ENCODE peak calls at places on chromosomes 16 and 17, in ten cellular contexts. V is activated naive CD8-positive, alpha-beta T cell treated with anti-CD3 and anti-CD28 coated beads, Interleukin-2, amount 50 U/mL, for 24 hours; X is BE2C; A is MG63; P is activated CD4-positive, CD25-positive, alpha-beta regulatory T cell; N is activated CD8-positive, alpha-beta memory T cell treated with anti-CD3 and anti-CD28 coated beads for 1 hour; D is SW480; W is NB4; S is RPMI7951; L is stimulated activated CD8-positive, alpha-beta memory T cell treated with anti-CD3 and anti-CD28 coated beads, Interleukin-4, amount 100 ng/mL, for 48 hours. Y is an unnamed sample.
A peak's percentile ranks its signal among the peaks of the same experiment; 100 is the strongest.

GRCh38 chr16:28136751-28137434 is 73.4 kb upstream of the GSG1L start:
- DNase-seq in V (no peak), X (no peak), A (no peak), P (no peak), N (peak; percentile 11), D (no peak), W (no peak), S (no peak), L (no peak), Y (no peak)

GRCh38 chr16:11386791-11387546 is 41.7 kb downstream of the RMI2 start:
- DNase-seq in V (no peak), X (peak; percentile 71), A (peak; percentile 32), P (no peak), N (no peak), D (no peak), W (no peak), S (peak; percentile 21), L (no peak), Y (no peak)

GRCh38 chr17:1906622-1907021 is 76.8 kb downstream of the RPA1 start:
- DNase-seq in V (no peak), X (no peak), A (no peak), P (no peak), N (no peak), D (no peak), W (no peak), S (peak; percentile 8), L (no peak), Y (no peak)

GRCh38 chr17:61475726-61476125 is 23.5 kb downstream of the TBX4 start:
- DNase-seq in V (no peak), X (no peak), A (peak; percentile 23), P (no peak), N (no peak), D (no peak), W (no peak), S (no peak), L (no peak), Y (peak; percentile 85)

GRCh38 chr16:68298907-68299515 is 11.7 kb downstream of the SLC7A6OS start:
- DNase-seq in V (no peak), X (no peak), A (peak; percentile 76), P (no peak), N (no peak), D (no peak), W (no peak), S (peak; percentile 44), L (no peak), Y (peak; percentile 91)

GRCh38 chr16:11585460-11586374 is 1.0 kb downstream of the LITAF start:
- DNase-seq in V (no peak), X (no peak), A (peak; percentile 25), P (peak; percentile 9), N (no peak), D (no peak), W (peak; percentile 54), S (no peak), L (peak; percentile 53), Y (no peak)

GRCh38 chr17:44310612-44311376 is 2.4 kb downstream of the RUNDC3A start:
- DNase-seq in V (no peak), X (peak; percentile 61), A (no peak), P (no peak), N (no peak), D (no peak), W (no peak), S (no peak), L (no peak), Y (no peak)

GRCh38 chr16:3170440-3171180 is 17.4 kb upstream of the OR1F1 start:
- DNase-seq in V (peak; percentile 46), X (no peak), A (no peak), P (no peak), N (no peak), D (no peak), W (peak; percentile 24), S (no peak), L (peak; percentile 55), Y (no peak)

GRCh38 chr17:57861000-57861736 is 11.3 kb upstream of the MRPS23 start:
- DNase-seq in V (no peak), X (no peak), A (peak; percentile 71), P (no peak), N (no peak), D (peak; percentile 91), W (peak; percentile 90), S (peak; percentile 79), L (no peak), Y (no peak)

GRCh38 chr17:42937712-42938596 is 26.3 kb downstream of the AARSD1 start:
- DNase-seq in V (peak; percentile 16), X (peak; percentile 59), A (peak; percentile 35), P (no peak), N (no peak), D (peak; percentile 78), W (peak; percentile 59), S (peak; percentile 56), L (peak; percentile 30), Y (peak; percentile 39)

GRCh38 chr16:29784901-29785500 is 5.5 kb upstream of the KIF22 start:
- DNase-seq in V (peak; percentile 86), X (no peak), A (peak; percentile 74), P (peak; percentile 55), N (peak; percentile 50), D (no peak), W (no peak), S (peak; percentile 65), L (peak; percentile 86), Y (no peak)

GRCh38 chr16:71288570-71288889 is 672 bp downstream of the CMTR2 start:
- DNase-seq in V (no peak), X (no peak), A (no peak), P (no peak), N (no peak), D (peak; percentile 32), W (no peak), S (peak; percentile 11), L (no peak), Y (peak; percentile 51)

GRCh38 chr17:42002792-42003301 is 14.4 kb downstream of the DNAJC7 start:
- DNase-seq in V (no peak), X (no peak), A (no peak), P (no peak), N (no peak), D (peak; percentile 22), W (no peak), S (peak; percentile 29), L (no peak), Y (no peak)

GRCh38 chr16:68421076-68421475 is 27.2 kb downstream of the SMPD3 start:
- DNase-seq in V (no peak), X (no peak), A (no peak), P (no peak), N (no peak), D (no peak), W (no peak), S (no peak), L (no peak), Y (no peak)

GRCh38 chr16:56689171-56689570 is 6.9 kb downstream of the MT1X start:
- DNase-seq in V (no peak), X (no peak), A (peak; percentile 35), P (no peak), N (no peak), D (no peak), W (no peak), S (no peak), L (no peak), Y (peak; percentile 74)

GRCh38 chr17:47172698-47173565 is 16.2 kb downstream of the CDC27 start:
- DNase-seq in V (no peak), X (no peak), A (no peak), P (no peak), N (no peak), D (no peak), W (peak; percentile 42), S (no peak), L (no peak), Y (no peak)

GRCh38 chr17:80889231-80889896 is 102.3 kb upstream of the CHMP6 start:
- DNase-seq in V (no peak), X (no peak), A (no peak), P (no peak), N (no peak), D (no peak), W (peak; percentile 39), S (no peak), L (no peak), Y (no peak)

GRCh38 chr17:21170829-21171228 is 43.1 kb downstream of the TMEM11 start:
- DNase-seq in V (no peak), X (no peak), A (no peak), P (no peak), N (no peak), D (no peak), W (no peak), S (no peak), L (no peak), Y (no peak)

GRCh38 chr16:19203374-19203966 is 35.4 kb downstream of the SYT17 start:
- DNase-seq in V (no peak), X (no peak), A (no peak), P (no peak), N (no peak), D (no peak), W (peak; percentile 8), S (no peak), L (no peak), Y (peak; percentile 78)

GRCh38 chr16:66273644-66274334 is 92.7 kb upstream of the CDH5 start:
- DNase-seq in V (no peak), X (no peak), A (peak; percentile 17), P (no peak), N (no peak), D (peak; percentile 19), W (peak; percentile 35), S (peak; percentile 69), L (no peak), Y (peak; percentile 65)

GRCh38 chr17:37605813-37606505 is 3.3 kb downstream of the SYNRG start:
- DNase-seq in V (peak; percentile 45), X (no peak), A (no peak), P (no peak), N (no peak), D (peak; percentile 14), W (peak; percentile 51), S (no peak), L (peak; percentile 45), Y (no peak)

GRCh38 chr16:11583889-11584565 is 2.7 kb downstream of the LITAF start:
- DNase-seq in V (no peak), X (no peak), A (no peak), P (no peak), N (no peak), D (no peak), W (peak; percentile 43), S (no peak), L (no peak), Y (no peak)

Y was measured in bronchial epithelial cell.